ENCODE peak calls at places on chromosomes 12 and 14, in four cellular contexts. One of them, this sample, is unnamed.

GRCh38 chr14:35285168-35285990 is 6.8 kb upstream of the PSMA6 start:
- DNase-seq in HEK293T: no peak
- DNase-seq in naive thymus-derived CD8-positive, alpha-beta T cell: no peak
- DNase-seq in choroid plexus epithelial cell: no peak
- DNase-seq in this sample: no peak

GRCh38 chr12:9940370-9940769 is 8.2 kb upstream of the CLEC2A start:
- DNase-seq in HEK293T: no peak
- DNase-seq in naive thymus-derived CD8-positive, alpha-beta T cell: peak; percentile 17
- DNase-seq in choroid plexus epithelial cell: peak; percentile 46
- DNase-seq in this sample: no peak

GRCh38 chr14:20412422-20412821 is 879 bp downstream of the TEP1 start:
- DNase-seq in naive thymus-derived CD8-positive, alpha-beta T cell: peak; percentile 23
- DNase-seq in HEK293T: no peak
- DNase-seq in choroid plexus epithelial cell: peak; percentile 42
- DNase-seq in this sample: no peak

GRCh38 chr12:99619389-99620158 is 28.0 kb upstream of the GARIN6 start:
- DNase-seq in HEK293T: peak; percentile 30
- DNase-seq in naive thymus-derived CD8-positive, alpha-beta T cell: no peak
- DNase-seq in choroid plexus epithelial cell: peak; percentile 12
- DNase-seq in this sample: no peak

GRCh38 chr12:92778525-92778924 is 75.7 kb downstream of the PLEKHG7 start:
- DNase-seq in HEK293T: no peak
- DNase-seq in naive thymus-derived CD8-positive, alpha-beta T cell: no peak
- DNase-seq in choroid plexus epithelial cell: no peak
- DNase-seq in this sample: no peak

GRCh38 chr12:108722992-108723766 is 8.1 kb downstream of the CORO1C start:
- DNase-seq in choroid plexus epithelial cell: peak; percentile 74
- DNase-seq in naive thymus-derived CD8-positive, alpha-beta T cell: no peak
- DNase-seq in HEK293T: no peak
- DNase-seq in this sample: no peak

GRCh38 chr14:33480589-33481184 is 470.2 kb downstream of the EGLN3 start:
- DNase-seq in HEK293T: no peak
- DNase-seq in naive thymus-derived CD8-positive, alpha-beta T cell: no peak
- DNase-seq in choroid plexus epithelial cell: no peak
- DNase-seq in this sample: no peak

GRCh38 chr12:132803883-132804282 is 24.8 kb downstream of the GOLGA3 start:
- DNase-seq in naive thymus-derived CD8-positive, alpha-beta T cell: no peak
- DNase-seq in HEK293T: no peak
- DNase-seq in choroid plexus epithelial cell: no peak
- DNase-seq in this sample: no peak

GRCh38 chr12:78863482-78864427 is 819 bp upstream of the SYT1 start:
- DNase-seq in choroid plexus epithelial cell: peak; percentile 67
- DNase-seq in HEK293T: peak; percentile 61
- DNase-seq in naive thymus-derived CD8-positive, alpha-beta T cell: no peak
- DNase-seq in this sample: no peak

GRCh38 chr14:40652089-40652691 is 954.5 kb upstream of the LRFN5 start:
- DNase-seq in naive thymus-derived CD8-positive, alpha-beta T cell: no peak
- DNase-seq in choroid plexus epithelial cell: no peak
- DNase-seq in HEK293T: no peak
- DNase-seq in this sample: no peak